ENCODE peak calls at places on chromosomes 16 and 17, in eight cellular contexts. Y, H, V, N, T, J, F and K are unnamed samples.

GRCh38 chr16:929674-930073 is 41.1 kb downstream of the LMF1 start:
- DNase-seq in Y (no peak), H (no peak), V (no peak), N (no peak), T (no peak), J (no peak), F (no peak), K (no peak)

GRCh38 chr17:27343972-27344607 is 50.2 kb downstream of the WSB1 start:
- DNase-seq in Y (no peak), H (no peak), V (no peak), N (no peak), T (no peak), J (no peak), F (no peak), K (no peak)

GRCh38 chr17:60471451-60471850 is 49.2 kb downstream of the CHCT1 start:
- DNase-seq in Y (no peak), H (no peak), V (no peak), N (no peak), T (no peak), J (no peak), F (no peak), K (no peak)

GRCh38 chr17:31488264-31488981 is 96.9 kb downstream of the RAB11FIP4 start:
- DNase-seq in Y (no peak), H (no peak), V (no peak), N (peak), T (no peak), J (no peak), F (peak), K (no peak)

GRCh38 chr17:1896243-1897163 is 66.7 kb downstream of the RPA1 start:
- DNase-seq in Y (no peak), H (no peak), V (no peak), N (no peak), T (no peak), J (no peak), F (no peak), K (no peak)

GRCh38 chr16:54265558-54266213 is 20.9 kb downstream of the IRX3 start:
- DNase-seq in Y (no peak), H (no peak), V (no peak), N (no peak), T (peak), J (no peak), F (no peak), K (no peak)

GRCh38 chr17:57948169-57948554 is 7.0 kb downstream of the CUEDC1 start:
- DNase-seq in Y (no peak), H (no peak), V (no peak), N (no peak), T (no peak), J (no peak), F (no peak), K (no peak)

GRCh38 chr17:47711366-47712099 is 17.6 kb downstream of the TBKBP1 start:
- DNase-seq in Y (no peak), H (no peak), V (no peak), N (no peak), T (no peak), J (no peak), F (no peak), K (peak)

GRCh38 chr17:68346448-68346847 is 55.2 kb downstream of the ARSG start:
- DNase-seq in Y (no peak), H (no peak), V (peak), N (no peak), T (no peak), J (no peak), F (peak), K (no peak)

GRCh38 chr17:7576432-7576937 is 3.0 kb upstream of the CD68 start:
- DNase-seq in Y (no peak), H (no peak), V (no peak), N (no peak), T (no peak), J (no peak), F (no peak), K (no peak)

GRCh38 chr16:51538707-51539604 is 387.9 kb upstream of the SALL1 start:
- DNase-seq in Y (peak), H (peak), V (no peak), N (peak), T (peak), J (peak), F (no peak), K (no peak)

GRCh38 chr16:11392041-11392581 is 46.9 kb downstream of the RMI2 start:
- DNase-seq in Y (no peak), H (no peak), V (no peak), N (peak), T (no peak), J (no peak), F (no peak), K (peak)

GRCh38 chr16:58333937-58334336 is 39.1 kb upstream of the PRSS54 start:
- DNase-seq in Y (no peak), H (no peak), V (no peak), N (no peak), T (no peak), J (no peak), F (no peak), K (no peak)

GRCh38 chr17:16934836-16935235 is 37.1 kb downstream of the TNFRSF13B start:
- DNase-seq in Y (no peak), H (no peak), V (no peak), N (no peak), T (no peak), J (no peak), F (no peak), K (peak)

GRCh38 chr16:78007121-78007520 is 15.2 kb upstream of the CLEC3A start:
- DNase-seq in Y (no peak), H (no peak), V (no peak), N (no peak), T (no peak), J (no peak), F (no peak), K (no peak)

GRCh38 chr16:886802-887731 is 83.7 kb downstream of the LMF1 start:
- DNase-seq in Y (no peak), H (no peak), V (no peak), N (no peak), T (no peak), J (no peak), F (no peak), K (peak)

GRCh38 chr17:82632461-82632860 is 15.8 kb downstream of the WDR45B start:
- DNase-seq in Y (no peak), H (no peak), V (no peak), N (no peak), T (no peak), J (no peak), F (no peak), K (no peak)

GRCh38 chr17:73729101-73729500 is 84.9 kb upstream of the SDK2 start:
- DNase-seq in Y (no peak), H (no peak), V (no peak), N (no peak), T (no peak), J (no peak), F (no peak), K (no peak)

GRCh38 chr17:39813631-39814030 is 50.5 kb downstream of the IKZF3 start:
- DNase-seq in Y (no peak), H (no peak), V (peak), N (no peak), T (no peak), J (no peak), F (peak), K (no peak)

GRCh38 chr16:83517398-83517797 is 290.4 kb upstream of the HSBP1 start:
- DNase-seq in Y (no peak), H (peak), V (no peak), N (no peak), T (no peak), J (no peak), F (no peak), K (no peak)

GRCh38 chr17:27417596-27418365 is 38.5 kb upstream of the KSR1 start:
- DNase-seq in Y (no peak), H (no peak), V (no peak), N (no peak), T (no peak), J (no peak), F (no peak), K (peak)

GRCh38 chr16:56277040-56277439 is 85.8 kb downstream of the GNAO1 start:
- DNase-seq in Y (no peak), H (no peak), V (no peak), N (no peak), T (no peak), J (no peak), F (no peak), K (no peak)

GRCh38 chr16:15593235-15593634 is 49.7 kb downstream of the MARF1 start:
- DNase-seq in Y (no peak), H (no peak), V (no peak), N (no peak), T (no peak), J (no peak), F (no peak), K (no peak)

GRCh38 chr17:17032131-17032692 is 10.0 kb upstream of the MPRIP start:
- DNase-seq in Y (peak), H (peak), V (no peak), N (no peak), T (peak), J (peak), F (no peak), K (peak)

GRCh38 chr16:79316004-79316458 is 284.5 kb downstream of the MAF start:
- DNase-seq in Y (no peak), H (no peak), V (no peak), N (peak), T (no peak), J (no peak), F (peak), K (no peak)

GRCh38 chr16:3458278-3458851 is 14.9 kb downstream of the NAA60 start:
- DNase-seq in Y (peak), H (peak), V (no peak), N (peak), T (peak), J (peak), F (no peak), K (no peak)

GRCh38 chr17:34248807-34249496 is 6.1 kb upstream of the CCL2 start:
- DNase-seq in Y (no peak), H (no peak), V (no peak), N (no peak), T (no peak), J (no peak), F (no peak), K (no peak)

GRCh38 chr17:37614391-37614790 is 5.2 kb upstream of the SYNRG start:
- DNase-seq in Y (peak), H (no peak), V (no peak), N (no peak), T (peak), J (peak), F (no peak), K (no peak)

GRCh38 chr16:82639666-82640336 is 13.0 kb downstream of the CDH13 start:
- DNase-seq in Y (peak), H (peak), V (no peak), N (peak), T (peak), J (peak), F (peak), K (peak)

GRCh38 chr17:50050431-50051032 is 5.4 kb upstream of the ITGA3 start:
- DNase-seq in Y (no peak), H (no peak), V (no peak), N (no peak), T (no peak), J (no peak), F (no peak), K (no peak)

GRCh38 chr17:73068322-73069153 is 23.9 kb downstream of the SLC39A11 start:
- DNase-seq in Y (peak), H (no peak), V (no peak), N (no peak), T (peak), J (peak), F (no peak), K (no peak)

GRCh38 chr16:88454315-88455057 is 1.4 kb downstream of the ZFPM1 start:
- DNase-seq in Y (peak), H (no peak), V (no peak), N (peak), T (peak), J (no peak), F (peak), K (no peak)

GRCh38 chr17:19897901-19898300 is 30.2 kb upstream of the ULK2 start:
- DNase-seq in Y (peak), H (peak), V (no peak), N (no peak), T (peak), J (peak), F (no peak), K (no peak)

GRCh38 chr16:65249768-65250167 is 127.9 kb upstream of the CDH11 start:
- DNase-seq in Y (no peak), H (no peak), V (no peak), N (no peak), T (peak), J (no peak), F (no peak), K (peak)

GRCh38 chr17:76626442-76626841 is 17.1 kb downstream of the ST6GALNAC1 start:
- DNase-seq in Y (no peak), H (no peak), V (no peak), N (no peak), T (no peak), J (no peak), F (no peak), K (no peak)

GRCh38 chr17:60699090-60699489 is 21.4 kb downstream of the BCAS3 start:
- DNase-seq in Y (no peak), H (no peak), V (no peak), N (no peak), T (no peak), J (no peak), F (no peak), K (no peak)

GRCh38 chr16:56981729-56982271 is 7.6 kb upstream of the NLRC5 start:
- DNase-seq in Y (no peak), H (no peak), V (no peak), N (no peak), T (no peak), J (no peak), F (no peak), K (no peak)

GRCh38 chr17:17540278-17540906 is 44.2 kb upstream of the RASD1 start:
- DNase-seq in Y (no peak), H (no peak), V (no peak), N (no peak), T (no peak), J (no peak), F (no peak), K (no peak)